ENCODE peak calls at places on chromosomes 4 and X, in five cellular contexts. M is dermis microvascular lymphatic vessel endothelial cell, P is endothelial cell, D is anterior cingulate cortex, O is substantia nigra. S is an unnamed sample.

GRCh38 chrX:38375888-38376287 is 23.5 kb downstream of the OTC start:
- DNase-seq in O (no peak), D (no peak), M (peak), P (peak), S (no peak)

GRCh38 chr4:72302981-72303704 is 265.9 kb downstream of the ADAMTS3 start:
- DNase-seq in D (no peak), M (peak), O (no peak), P (peak), S (peak)

GRCh38 chr4:21134994-21135393 is 434.7 kb downstream of the PACRGL start:
- DNase-seq in O (no peak), D (no peak), P (peak), M (peak), S (no peak)

GRCh38 chr4:151443777-151444176 is 34.8 kb downstream of the FHIP1A start:
- DNase-seq in O (no peak), D (no peak), P (no peak), M (no peak), S (no peak)

GRCh38 chr4:87819281-87819919 is 13.4 kb upstream of the MEPE start:
- DNase-seq in M (peak), O (no peak), P (no peak), D (no peak), S (no peak)

GRCh38 chrX:72685810-72686465 is 28.2 kb downstream of the PHKA1 start:
- DNase-seq in O (no peak), P (no peak), M (no peak), D (no peak), S (no peak)

GRCh38 chr4:79284893-79285292 is 41.0 kb downstream of the NAA11 start:
- DNase-seq in M (no peak), D (no peak), O (no peak), P (no peak), S (no peak)

GRCh38 chrX:2342281-2342688 is 158.5 kb downstream of the DHRSX start:
- DNase-seq in M (no peak), O (no peak), P (no peak), D (no peak), S (no peak)

GRCh38 chr4:139521764-139522373 is 34.1 kb downstream of the SETD7 start:
- DNase-seq in P (no peak), M (no peak), O (no peak), D (no peak), S (no peak)

S was measured in head of caudate nucleus.